ENCODE peak calls at places on chromosomes 6 and 20, in nine cellular contexts. One of them, this sample, is unnamed.

GRCh38 chr20:50459124-50459918 is 50.9 kb upstream of the PTPN1 start:
- DNase-seq in hypothalamus: no peak
- DNase-seq in NCI-H1092: no peak
- DNase-seq in AG20443: no peak
- DNase-seq in GM12865: no peak
- DNase-seq in T-helper 1 cell: no peak
- DNase-seq in CD4-positive, CD25-positive, alpha-beta regulatory T cell: no peak
- DNase-seq in AG09309: no peak
- DNase-seq in occipital lobe: no peak
- DNase-seq in this sample: no peak

GRCh38 chr6:135419162-135419561 is 78.4 kb downstream of the AHI1 start:
- DNase-seq in hypothalamus: no peak
- DNase-seq in NCI-H1092: no peak
- DNase-seq in AG20443: peak; percentile 7
- DNase-seq in GM12865: no peak
- DNase-seq in T-helper 1 cell: no peak
- DNase-seq in CD4-positive, CD25-positive, alpha-beta regulatory T cell: no peak
- DNase-seq in AG09309: peak; percentile 58
- DNase-seq in occipital lobe: no peak
- DNase-seq in this sample: no peak

GRCh38 chr6:14082287-14082686 is 35.3 kb upstream of the CD83 start:
- DNase-seq in hypothalamus: no peak
- DNase-seq in NCI-H1092: no peak
- DNase-seq in AG20443: no peak
- DNase-seq in GM12865: no peak
- DNase-seq in T-helper 1 cell: no peak
- DNase-seq in CD4-positive, CD25-positive, alpha-beta regulatory T cell: no peak
- DNase-seq in AG09309: no peak
- DNase-seq in occipital lobe: no peak
- DNase-seq in this sample: no peak

GRCh38 chr6:67916389-67916788 is 718.7 kb upstream of the ADGRB3 start:
- DNase-seq in hypothalamus: no peak
- DNase-seq in NCI-H1092: no peak
- DNase-seq in AG20443: no peak
- DNase-seq in GM12865: no peak
- DNase-seq in T-helper 1 cell: no peak
- DNase-seq in CD4-positive, CD25-positive, alpha-beta regulatory T cell: no peak
- DNase-seq in AG09309: peak; percentile 2
- DNase-seq in occipital lobe: no peak
- DNase-seq in this sample: no peak

GRCh38 chr6:53795702-53796450 is 1.1 kb downstream of the LRRC1 start:
- DNase-seq in hypothalamus: peak; percentile 48
- DNase-seq in NCI-H1092: no peak
- DNase-seq in AG20443: peak; percentile 28
- DNase-seq in GM12865: no peak
- DNase-seq in T-helper 1 cell: no peak
- DNase-seq in CD4-positive, CD25-positive, alpha-beta regulatory T cell: peak; percentile 16
- DNase-seq in AG09309: no peak
- DNase-seq in occipital lobe: no peak
- DNase-seq in this sample: no peak

GRCh38 chr6:16206595-16207037 is 31.8 kb upstream of the GMPR start:
- DNase-seq in hypothalamus: peak; percentile 67
- DNase-seq in NCI-H1092: no peak
- DNase-seq in AG20443: peak; percentile 81
- DNase-seq in GM12865: peak; percentile 69
- DNase-seq in T-helper 1 cell: no peak
- DNase-seq in CD4-positive, CD25-positive, alpha-beta regulatory T cell: peak; percentile 52
- DNase-seq in AG09309: peak; percentile 62
- DNase-seq in occipital lobe: peak; percentile 39
- DNase-seq in this sample: no peak

GRCh38 chr6:13331516-13332348 is 3.4 kb upstream of the TBC1D7 start:
- DNase-seq in hypothalamus: no peak
- DNase-seq in NCI-H1092: no peak
- DNase-seq in AG20443: peak; percentile 21
- DNase-seq in GM12865: peak; percentile 47
- DNase-seq in T-helper 1 cell: no peak
- DNase-seq in CD4-positive, CD25-positive, alpha-beta regulatory T cell: peak; percentile 56
- DNase-seq in AG09309: no peak
- DNase-seq in occipital lobe: no peak
- DNase-seq in this sample: no peak

GRCh38 chr20:45629496-45630100 is at the start of gene WFDC10A:
- DNase-seq in hypothalamus: peak; percentile 1
- DNase-seq in NCI-H1092: no peak
- DNase-seq in AG20443: peak; percentile 74
- DNase-seq in GM12865: peak; percentile 50
- DNase-seq in T-helper 1 cell: no peak
- DNase-seq in CD4-positive, CD25-positive, alpha-beta regulatory T cell: peak; percentile 28
- DNase-seq in AG09309: no peak
- DNase-seq in occipital lobe: no peak
- DNase-seq in this sample: no peak

GRCh38 chr6:38997128-38997761 is 51.3 kb upstream of the GLP1R start:
- DNase-seq in hypothalamus: no peak
- DNase-seq in NCI-H1092: peak; percentile 55
- DNase-seq in AG20443: peak; percentile 13
- DNase-seq in GM12865: peak; percentile 52
- DNase-seq in T-helper 1 cell: no peak
- DNase-seq in CD4-positive, CD25-positive, alpha-beta regulatory T cell: peak; percentile 29
- DNase-seq in AG09309: no peak
- DNase-seq in occipital lobe: no peak
- DNase-seq in this sample: peak; percentile 5

GRCh38 chr6:150395388-150396009 is 26.7 kb downstream of the IYD start:
- DNase-seq in hypothalamus: peak; percentile 30
- DNase-seq in NCI-H1092: peak; percentile 41
- DNase-seq in AG20443: peak; percentile 75
- DNase-seq in GM12865: peak; percentile 60
- DNase-seq in T-helper 1 cell: no peak
- DNase-seq in CD4-positive, CD25-positive, alpha-beta regulatory T cell: peak; percentile 37
- DNase-seq in AG09309: no peak
- DNase-seq in occipital lobe: peak; percentile 16
- DNase-seq in this sample: peak; percentile 41

GRCh38 chr6:7919871-7920270 is 9.3 kb upstream of the TXNDC5 start:
- DNase-seq in hypothalamus: no peak
- DNase-seq in NCI-H1092: no peak
- DNase-seq in AG20443: no peak
- DNase-seq in GM12865: no peak
- DNase-seq in T-helper 1 cell: no peak
- DNase-seq in CD4-positive, CD25-positive, alpha-beta regulatory T cell: peak; percentile 15
- DNase-seq in AG09309: no peak
- DNase-seq in occipital lobe: no peak
- DNase-seq in this sample: no peak

GRCh38 chr20:38805958-38806854 is 709 bp downstream of the PPP1R16B start:
- DNase-seq in hypothalamus: peak; percentile 42
- DNase-seq in NCI-H1092: peak; percentile 39
- DNase-seq in AG20443: peak; percentile 29
- DNase-seq in GM12865: peak; percentile 51
- DNase-seq in T-helper 1 cell: peak; percentile 45
- DNase-seq in CD4-positive, CD25-positive, alpha-beta regulatory T cell: peak; percentile 52
- DNase-seq in AG09309: no peak
- DNase-seq in occipital lobe: peak; percentile 37
- DNase-seq in this sample: peak; percentile 14

GRCh38 chr6:112439416-112439815 is 92.3 kb downstream of the RFPL4B start:
- DNase-seq in hypothalamus: no peak
- DNase-seq in NCI-H1092: no peak
- DNase-seq in AG20443: no peak
- DNase-seq in GM12865: no peak
- DNase-seq in T-helper 1 cell: no peak
- DNase-seq in CD4-positive, CD25-positive, alpha-beta regulatory T cell: no peak
- DNase-seq in AG09309: no peak
- DNase-seq in occipital lobe: no peak
- DNase-seq in this sample: no peak